ENCODE peak calls at places on chromosomes 16 and 17, in nine cellular contexts. Q, A, N, I, D, U, S, H and W are unnamed samples. For H3K27me3, the result is how much of the 10 kb centered on the place peaks cover.

GRCh38 chr16:2858245-2859025 is 465 bp upstream of the PRSS22 start:
- DNase-seq in H (no peak), Q (peak), I (no peak), U (no peak), S (no peak), N (no peak), A (peak), D (no peak), W (no peak)

GRCh38 chr16:13238182-13238581 is 336.8 kb downstream of the SHISA9 start:
- DNase-seq in S (no peak), N (no peak), U (no peak), Q (no peak), D (no peak), A (no peak), H (no peak), I (no peak), W (no peak)

GRCh38 chr17:28227278-28228108 is 91.5 kb upstream of the TMEM97 start:
- DNase-seq in S (no peak), N (no peak), I (peak), Q (no peak), A (peak), D (no peak), H (peak), U (no peak), W (no peak)

GRCh38 chr17:50047083-50047482 is 8.8 kb upstream of the ITGA3 start:
- DNase-seq in N (no peak), A (no peak), S (no peak), U (no peak), D (no peak), H (no peak), I (no peak), Q (no peak), W (no peak)

GRCh38 chr17:64781394-64781793 is 119.3 kb upstream of the SMURF2 start:
- DNase-seq in H (peak), D (no peak), Q (peak), S (no peak), U (no peak), N (peak), I (peak), A (peak), W (peak)

GRCh38 chr16:15046692-15047376 is 9.0 kb downstream of the NTAN1 start:
- DNase-seq in Q (no peak), A (no peak), D (peak), H (no peak), N (no peak), U (no peak), I (no peak), S (no peak), W (no peak)

GRCh38 chr17:74943808-74944522 is 8.3 kb downstream of the OTOP3 start:
- DNase-seq in S (no peak), D (no peak), N (no peak), H (no peak), I (no peak), Q (no peak), A (no peak), U (no peak), W (no peak)

GRCh38 chr17:8131844-8132441 is 8.0 kb upstream of the HES7 start:
- DNase-seq in H (peak), D (no peak), A (no peak), S (no peak), Q (no peak), N (no peak), I (no peak), U (no peak), W (no peak)

GRCh38 chr16:85570213-85570734 is 42.8 kb upstream of the GSE1 start:
- DNase-seq in U (no peak), H (no peak), I (no peak), S (no peak), A (peak), Q (no peak), N (no peak), D (no peak), W (no peak)

GRCh38 chr17:82297804-82298537 is 19.4 kb downstream of the CD7 start:
- DNase-seq in D (peak), A (peak), Q (peak), S (peak), H (peak), N (peak), I (peak), U (peak), W (peak)

GRCh38 chr16:28110074-28110473 is 46.6 kb upstream of the GSG1L start:
- DNase-seq in Q (no peak), S (no peak), I (peak), U (no peak), H (no peak), D (no peak), A (no peak), N (no peak), W (no peak)

GRCh38 chr16:57977418-57978069 is 6.6 kb upstream of the CNGB1 start:
- DNase-seq in I (no peak), Q (peak), A (no peak), H (no peak), N (no peak), U (no peak), S (no peak), D (no peak), W (no peak)

GRCh38 chr17:8025176-8025911 is 13.5 kb upstream of the ALOX15B start:
- DNase-seq in I (no peak), A (no peak), Q (peak), U (no peak), N (no peak), H (no peak), S (no peak), D (no peak), W (no peak)

GRCh38 chr17:74466785-74467158 is 338 bp downstream of the CD300A start:
- DNase-seq in H (no peak), I (no peak), U (no peak), N (no peak), A (no peak), S (no peak), Q (no peak), D (no peak), W (no peak)

GRCh38 chr16:73232555-73233422 is 184.9 kb upstream of the ZFHX3 start:
- DNase-seq in U (no peak), D (no peak), I (peak), Q (no peak), H (peak), N (peak), A (no peak), S (no peak), W (no peak)

GRCh38 chr16:87780385-87780989 is 14.7 kb upstream of the KLHDC4 start:
- DNase-seq in H (peak), A (no peak), U (no peak), N (peak), I (peak), D (peak), S (no peak), Q (no peak), W (peak)

GRCh38 chr16:49601541-49601940 is 227.9 kb downstream of the C16orf78 start:
- DNase-seq in N (no peak), A (no peak), H (no peak), Q (no peak), D (no peak), S (no peak), U (no peak), I (no peak), W (no peak)

GRCh38 chr17:9959377-9959981 is 54.4 kb upstream of the RCVRN start:
- DNase-seq in S (no peak), D (peak), I (peak), U (no peak), A (peak), Q (no peak), H (peak), N (no peak), W (no peak)

GRCh38 chr17:48593126-48593829 is at the start of gene HOXB5:
- DNase-seq in A (no peak), U (no peak), H (peak), Q (no peak), S (no peak), N (no peak), D (no peak), I (no peak), W (no peak)

GRCh38 chr16:80167657-80168056 is 373.1 kb upstream of the DYNLRB2 start:
- DNase-seq in A (no peak), Q (no peak), N (no peak), I (no peak), S (no peak), H (peak), D (no peak), U (no peak), W (no peak)

GRCh38 chr16:974001-974601 is 3.3 kb upstream of the LMF1 start:
- DNase-seq in U (no peak), A (no peak), H (no peak), D (no peak), N (no peak), S (no peak), Q (no peak), I (no peak), W (no peak)
- H3K27ac ChIP-seq in U (no peak), A (peak), H (no peak), D (no peak), N (no peak), S (no peak), Q (peak), I (peak), W (no peak)

GRCh38 chr17:30236807-30237206 is 1.3 kb upstream of the SLC6A4 start:
- DNase-seq in N (peak), U (no peak), D (no peak), Q (peak), I (peak), S (peak), A (no peak), H (peak), W (no peak)
- TF ChIP-seq CTCF in N (no peak), U (peak), D (no peak), Q (peak), I (peak), S (peak), A (no peak), H (peak), W (no peak)

GRCh38 chr17:1802429-1802828 is 27.3 kb downstream of the SMYD4 start:
- DNase-seq in U (no peak), Q (no peak), H (no peak), N (no peak), S (no peak), D (no peak), A (no peak), I (no peak), W (no peak)
- H3K27me3 ChIP-seq in U (under half), Q (under half), H (under half), N (under half), S (under half), D (under half), A (under half), I (under half), W (under half)

GRCh38 chr17:15264542-15264941 is 584 bp downstream of the PMP22 start:
- DNase-seq in A (peak), H (no peak), U (no peak), D (no peak), Q (peak), N (peak), I (no peak), S (no peak), W (no peak)
- H3K27ac ChIP-seq in A (peak), H (no peak), U (no peak), D (no peak), Q (peak), N (peak), I (no peak), S (no peak), W (no peak)

GRCh38 chr16:88785106-88785924 is at the start of gene PIEZO1:
- DNase-seq in Q (peak), N (peak), U (no peak), H (peak), I (peak), D (peak), A (peak), S (no peak), W (peak)
- TF ChIP-seq CTCF in Q (peak), N (peak), U (peak), H (peak), I (peak), D (peak), A (peak), S (peak), W (peak)

DNA sequence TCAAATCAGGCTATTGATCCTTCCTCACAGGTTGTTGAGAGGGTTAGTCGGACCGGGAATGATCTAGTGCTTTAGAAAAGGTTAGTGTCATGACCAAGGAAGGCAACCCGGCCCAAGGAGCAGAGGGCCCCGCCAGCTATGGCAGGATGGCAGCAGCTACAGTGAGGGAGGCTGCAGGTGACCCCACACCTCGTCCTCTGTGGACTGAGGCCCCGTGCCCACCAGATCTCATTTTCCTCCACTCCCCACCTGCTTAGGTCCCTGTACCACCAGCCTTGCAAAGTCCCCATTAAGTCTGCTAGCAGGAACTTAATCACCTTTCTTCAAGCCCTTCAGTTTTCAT is 107.5 kb downstream of the CCDC182 start:
- DNase-seq in A (no peak), I (no peak), H (no peak), N (no peak), S (no peak), Q (peak), D (no peak), U (no peak), W (no peak)
- H3K27me3 ChIP-seq in A (under half), I (under half), H (under half), N (under half), S (under half), Q (under half), D (under half), U (under half), W (under half)

GRCh38 chr16:48491517-48491916 is 106.3 kb upstream of the SIAH1 start:
- DNase-seq in Q (no peak), I (peak), H (peak), S (no peak), D (no peak), U (no peak), N (no peak), A (no peak), W (no peak)
- H3K27ac ChIP-seq in Q (no peak), I (no peak), H (no peak), S (no peak), D (no peak), U (no peak), N (no peak), A (no peak), W (no peak)

GRCh38 chr17:40153603-40154238 is 13.4 kb downstream of the CASC3 start:
- DNase-seq in H (no peak), A (no peak), U (no peak), N (no peak), D (no peak), S (no peak), Q (no peak), I (no peak), W (no peak)

GRCh38 chr17:40145476-40145875 is 5.1 kb downstream of the CASC3 start:
- DNase-seq in H (no peak), D (no peak), I (no peak), Q (no peak), A (no peak), U (no peak), N (no peak), S (no peak), W (no peak)

GRCh38 chr17:40150215-40150614 is 9.9 kb downstream of the CASC3 start:
- DNase-seq in H (no peak), N (no peak), U (no peak), Q (no peak), I (no peak), A (no peak), D (no peak), S (no peak), W (no peak)

GRCh38 chr17:40151414-40151955 is 11.1 kb downstream of the CASC3 start:
- DNase-seq in Q (no peak), N (no peak), H (no peak), A (no peak), S (no peak), I (no peak), D (no peak), U (no peak), W (no peak)

GRCh38 chr17:40148527-40148926 is 8.2 kb downstream of the CASC3 start:
- DNase-seq in Q (no peak), I (no peak), U (no peak), S (no peak), D (no peak), A (no peak), H (no peak), N (no peak), W (no peak)
- TF ChIP-seq CTCF in Q (no peak), I (no peak), U (no peak), S (no peak), D (no peak), A (no peak), H (no peak), N (no peak), W (no peak)

GRCh38 chr17:19886116-19886515 is 18.4 kb upstream of the ULK2 start:
- DNase-seq in N (no peak), Q (no peak), H (no peak), D (no peak), U (no peak), I (no peak), S (no peak), A (no peak), W (no peak)

GRCh38 chr17:19880393-19880792 is 12.7 kb upstream of the ULK2 start:
- DNase-seq in Q (no peak), N (no peak), S (no peak), U (no peak), H (no peak), D (no peak), I (no peak), A (no peak), W (no peak)

DNA sequence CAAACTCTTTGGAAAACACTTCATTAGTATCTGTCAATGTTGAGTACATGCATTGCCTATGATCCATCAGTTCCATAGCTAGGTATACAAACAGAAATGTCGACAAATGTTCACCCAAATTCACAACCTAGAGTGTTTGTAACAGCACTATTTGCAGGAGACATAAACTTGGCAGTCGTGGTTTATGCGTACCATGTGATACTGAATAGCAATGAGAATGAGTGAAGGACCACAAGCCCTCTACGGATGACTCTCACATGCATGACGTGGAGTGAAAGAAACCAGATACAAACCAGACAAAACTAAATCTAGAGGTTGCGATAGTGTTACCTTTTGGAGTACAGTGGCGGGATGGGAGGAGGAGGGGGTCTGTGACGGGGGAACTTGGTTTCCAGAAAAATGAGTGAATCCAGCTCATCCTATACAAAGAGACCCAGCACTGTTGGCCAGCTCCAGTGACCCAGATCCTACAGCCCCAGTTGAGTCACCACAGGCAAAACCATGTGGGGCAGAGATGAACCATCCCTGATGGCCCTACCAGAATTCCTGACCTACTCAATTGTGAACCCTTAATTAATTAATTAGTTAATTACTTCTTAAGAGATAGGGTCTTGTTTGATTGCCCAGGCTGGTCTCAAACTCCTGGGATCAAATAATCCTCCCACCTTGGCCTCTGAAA is 15.9 kb upstream of the ULK2 start:
- DNase-seq in D (no peak), A (peak), S (no peak), I (peak), U (no peak), H (no peak), N (no peak), Q (no peak), W (no peak)
- H3K27me3 ChIP-seq in D (under half), A (under half), S (under half), I (under half), U (under half), H (under half), N (under half), Q (under half), W (under half)